ENCODE peak calls at places on chromosomes 5 and 9, in nine cellular contexts. Q is neural progenitor cell, T is HCT116, G is PC-3, M is GM23338, P is MM.1S, C is SK-N-SH, I is OCI-LY7, Y is hepatocyte. K is an unnamed sample.

GRCh38 chr5:61048534-61048933 is 103.5 kb downstream of the NDUFAF2 start:
- DNase-seq in Q (no peak), T (peak), G (peak), M (no peak), P (no peak), C (no peak), I (no peak), Y (no peak), K (peak)

GRCh38 chr9:13141629-13142028 is 137.9 kb downstream of the MPDZ start:
- DNase-seq in Q (no peak), T (no peak), G (peak), M (no peak), P (no peak), C (no peak), I (no peak), Y (no peak), K (no peak)

GRCh38 chr9:19471737-19472648 is 63.2 kb downstream of the ACER2 start:
- DNase-seq in Q (peak), T (peak), G (peak), M (peak), P (peak), C (peak), I (peak), Y (peak), K (peak)

GRCh38 chr9:86676426-86676825 is 270.9 kb downstream of the GAS1 start:
- DNase-seq in Q (peak), T (no peak), G (no peak), M (no peak), P (no peak), C (no peak), I (no peak), Y (no peak), K (no peak)

GRCh38 chr9:15306068-15306756 is 804 bp downstream of the TTC39B start:
- DNase-seq in Q (peak), T (no peak), G (peak), M (peak), P (no peak), C (peak), I (no peak), Y (peak), K (peak)

GRCh38 chr5:139194486-139194885 is 3.7 kb downstream of the SIL1 start:
- DNase-seq in Q (peak), T (no peak), G (no peak), M (no peak), P (no peak), C (no peak), I (no peak), Y (no peak), K (no peak)

GRCh38 chr5:62376064-62376463 is 27.6 kb downstream of the DIMT1 start:
- DNase-seq in Q (no peak), T (peak), G (peak), M (no peak), P (no peak), C (no peak), I (no peak), Y (peak), K (peak)

GRCh38 chr9:32524558-32525461 is 1.2 kb downstream of the RIGI start:
- DNase-seq in Q (peak), T (no peak), G (peak), M (peak), P (no peak), C (no peak), I (no peak), Y (no peak), K (peak)

GRCh38 chr9:136326061-136326776 is 1.1 kb upstream of the GPSM1 start:
- DNase-seq in Q (no peak), T (no peak), G (no peak), M (peak), P (no peak), C (peak), I (no peak), Y (peak), K (peak)

GRCh38 chr5:172334641-172335040 is 51.1 kb upstream of the UBTD2 start:
- DNase-seq in Q (no peak), T (no peak), G (no peak), M (no peak), P (no peak), C (no peak), I (no peak), Y (no peak), K (no peak)
- H2AFZ ChIP-seq in Q (no peak), T (no peak), G (no peak), M (no peak), P (no peak), C (no peak), I (peak), Y (no peak), K (no peak)

DNA sequence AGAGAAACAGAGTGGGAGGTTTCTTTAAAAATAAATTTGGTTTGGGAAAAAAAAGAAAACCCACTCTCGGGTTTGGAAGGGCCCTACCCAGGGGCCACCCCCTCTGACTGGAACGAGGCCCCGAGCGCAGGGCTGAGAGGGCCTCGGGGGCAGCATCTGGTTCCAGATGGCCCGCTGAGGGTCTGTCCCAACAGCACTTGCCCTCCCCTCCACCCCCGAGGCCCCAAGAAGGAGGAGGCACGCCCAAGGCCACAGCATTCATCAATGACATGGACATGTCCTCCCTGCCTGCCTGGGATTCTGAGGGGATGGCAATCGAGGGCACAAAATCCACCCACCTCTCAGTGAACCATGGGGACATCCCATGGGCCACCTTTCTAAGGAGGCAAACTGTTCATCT is 31.5 kb downstream of the SARDH start:
- DNase-seq in Q (no peak), T (no peak), G (no peak), M (no peak), P (no peak), C (no peak), I (no peak), Y (no peak), K (no peak)
- TF ChIP-seq EZH2phosphoT487 in Q (no peak), T (no peak), G (no peak), M (no peak), P (no peak), C (no peak), I (no peak), Y (no peak), K (no peak)

GRCh38 chr9:89387197-89387849 is 69.0 kb downstream of the SECISBP2 start:
- DNase-seq in Q (no peak), T (no peak), G (no peak), M (no peak), P (no peak), C (no peak), I (no peak), Y (no peak), K (no peak)

GRCh38 chr9:89386206-89386605 is 67.9 kb downstream of the SECISBP2 start:
- DNase-seq in Q (no peak), T (no peak), G (no peak), M (no peak), P (no peak), C (no peak), I (no peak), Y (no peak), K (no peak)

GRCh38 chr9:89384783-89385182 is 66.5 kb downstream of the SECISBP2 start:
- DNase-seq in Q (no peak), T (no peak), G (no peak), M (no peak), P (no peak), C (no peak), I (no peak), Y (no peak), K (no peak)

GRCh38 chr9:89387970-89388867 is 69.9 kb downstream of the SECISBP2 start:
- DNase-seq in Q (no peak), T (no peak), G (no peak), M (no peak), P (no peak), C (no peak), I (no peak), Y (peak), K (peak)

DNA sequence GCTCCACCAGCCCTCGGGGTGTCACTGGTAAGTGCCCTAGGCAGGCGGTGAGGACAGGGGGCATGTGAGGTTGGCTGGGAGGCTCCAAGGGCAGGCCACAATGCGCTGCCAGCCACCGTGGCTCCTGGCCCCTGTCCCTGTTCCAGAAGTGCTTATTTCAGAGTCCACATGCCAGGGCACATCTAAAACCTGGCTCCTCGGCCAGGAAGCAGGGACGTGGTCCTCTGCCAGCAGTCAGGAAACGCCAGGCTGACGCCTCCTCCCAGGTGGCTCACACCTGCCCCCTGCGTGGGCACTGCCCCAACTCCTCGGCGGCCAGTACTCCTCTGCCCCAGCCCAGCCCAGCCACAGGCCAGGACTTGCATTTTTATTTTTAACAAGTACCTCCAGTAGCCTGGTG is 68.5 kb downstream of the SECISBP2 start:
- DNase-seq in Q (no peak), T (no peak), G (no peak), M (no peak), P (no peak), C (no peak), I (no peak), Y (no peak), K (no peak)
- H3K4me2 ChIP-seq in Q (no peak), T (no peak), G (no peak), M (no peak), P (no peak), C (no peak), I (no peak), Y (no peak), K (no peak)

DNA sequence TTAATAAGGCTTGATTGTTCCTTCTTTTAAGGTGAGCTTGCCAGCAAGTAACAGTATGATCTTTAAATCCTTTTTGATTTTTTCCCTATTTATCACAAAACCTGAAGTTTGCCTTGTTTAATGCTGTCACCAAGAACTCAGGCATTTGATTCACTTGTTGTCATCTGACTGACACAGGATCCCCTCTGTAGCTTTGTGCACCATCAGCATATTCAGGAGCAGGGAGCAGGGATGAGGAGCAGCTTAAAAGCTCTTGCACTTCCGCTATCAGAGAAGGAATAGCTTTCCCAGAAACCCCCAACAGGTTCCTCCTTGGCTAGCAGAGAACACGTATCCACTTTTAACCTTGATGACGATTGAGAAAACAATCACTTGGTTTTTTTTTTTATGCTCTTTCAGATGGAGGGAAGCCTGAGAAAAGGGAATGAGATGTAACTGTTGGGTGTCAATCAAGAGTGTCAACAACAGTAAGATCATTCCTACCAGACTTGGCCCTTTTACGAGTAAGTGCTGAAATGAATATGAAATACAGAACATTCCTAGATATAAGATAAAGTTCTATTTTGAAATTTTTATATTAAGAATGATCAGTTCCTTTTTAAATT is 433.1 kb upstream of the CDH18 start:
- DNase-seq in Q (peak), T (no peak), G (no peak), M (peak), P (no peak), C (no peak), I (no peak), Y (no peak), K (no peak)
- H2AFZ ChIP-seq in Q (peak), T (no peak), G (no peak), M (peak), P (no peak), C (no peak), I (no peak), Y (no peak), K (no peak)

GRCh38 chr5:123490974-123491373 is 21.0 kb upstream of the CSNK1G3 start:
- DNase-seq in Q (no peak), T (no peak), G (no peak), M (no peak), P (no peak), C (no peak), I (no peak), Y (no peak), K (no peak)

GRCh38 chr5:123500476-123500875 is 11.5 kb upstream of the CSNK1G3 start:
- DNase-seq in Q (no peak), T (no peak), G (no peak), M (no peak), P (no peak), C (no peak), I (no peak), Y (no peak), K (peak)

GRCh38 chr5:123502120-123502519 is 9.9 kb upstream of the CSNK1G3 start:
- DNase-seq in Q (no peak), T (no peak), G (no peak), M (no peak), P (no peak), C (no peak), I (no peak), Y (no peak), K (no peak)

DNA sequence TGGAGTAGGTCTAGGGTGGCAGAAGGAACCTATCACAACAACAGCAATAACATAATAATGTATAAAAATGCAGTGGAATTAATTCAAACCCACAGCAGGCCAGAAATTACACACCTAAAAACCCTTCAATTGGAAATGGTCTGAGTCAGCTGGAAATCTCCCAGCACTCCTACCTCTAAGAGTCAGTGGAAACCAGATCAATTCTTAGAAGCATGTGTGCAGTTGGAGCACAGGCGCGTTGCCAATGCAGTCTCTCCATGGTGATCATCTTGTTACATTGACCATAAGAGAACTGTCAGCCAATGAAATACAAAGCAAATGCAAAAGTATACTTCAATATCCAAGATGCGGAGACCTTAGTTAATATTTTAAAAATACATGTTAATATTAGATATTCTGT is 15.1 kb upstream of the CSNK1G3 start:
- DNase-seq in Q (no peak), T (no peak), G (no peak), M (no peak), P (no peak), C (no peak), I (no peak), Y (no peak), K (peak)
- TF ChIP-seq EZH2phosphoT487 in Q (no peak), T (no peak), G (no peak), M (no peak), P (no peak), C (no peak), I (no peak), Y (no peak), K (no peak)

GRCh38 chr5:92687793-92688467 is 893.1 kb downstream of the NR2F1-AS1 start:
- DNase-seq in Q (peak), T (peak), G (peak), M (peak), P (no peak), C (peak), I (no peak), Y (peak), K (peak)
- H3K4me2 ChIP-seq in Q (peak), T (no peak), G (no peak), M (no peak), P (no peak), C (no peak), I (no peak), Y (peak), K (peak)